ENCODE peak calls at places on chromosomes 12 and 14, in five cellular contexts. One of them, this sample, is unnamed.

GRCh38 chr12:67818379-67819001 is 169.9 kb downstream of the DYRK2 start:
- DNase-seq in K562: no peak
- DNase-seq in H1: no peak
- DNase-seq in HepG2: no peak
- DNase-seq in GM12892: no peak
- DNase-seq in this sample: no peak

GRCh38 chr12:27462851-27463250 is 16.3 kb downstream of the SMCO2 start:
- DNase-seq in K562: no peak
- DNase-seq in H1: no peak
- DNase-seq in HepG2: no peak
- DNase-seq in GM12892: no peak
- DNase-seq in this sample: no peak

GRCh38 chr12:78887008-78887407 is 22.4 kb downstream of the SYT1 start:
- DNase-seq in K562: no peak
- DNase-seq in H1: no peak
- DNase-seq in HepG2: peak
- DNase-seq in GM12892: no peak
- DNase-seq in this sample: no peak

GRCh38 chr12:7219599-7220243 is 30.2 kb downstream of the PEX5 start:
- DNase-seq in K562: peak
- DNase-seq in H1: peak
- DNase-seq in HepG2: peak
- DNase-seq in GM12892: no peak
- DNase-seq in this sample: no peak

GRCh38 chr12:104218935-104219334 is 3.4 kb downstream of the TXNRD1 start:
- DNase-seq in K562: no peak
- DNase-seq in H1: no peak
- DNase-seq in HepG2: no peak
- DNase-seq in GM12892: no peak
- DNase-seq in this sample: no peak

GRCh38 chr12:105431537-105431936 is 101.0 kb downstream of the C12orf75 start:
- DNase-seq in K562: no peak
- DNase-seq in H1: no peak
- DNase-seq in HepG2: no peak
- DNase-seq in GM12892: no peak
- DNase-seq in this sample: no peak

GRCh38 chr12:67792185-67792584 is 143.6 kb downstream of the DYRK2 start:
- DNase-seq in K562: no peak
- DNase-seq in H1: peak
- DNase-seq in HepG2: no peak
- DNase-seq in GM12892: no peak
- DNase-seq in this sample: no peak

GRCh38 chr12:53298154-53298553 is 1.3 kb upstream of the MYG1 start:
- DNase-seq in K562: no peak
- DNase-seq in H1: no peak
- DNase-seq in HepG2: no peak
- DNase-seq in GM12892: no peak
- DNase-seq in this sample: no peak

GRCh38 chr12:124613151-124613585 is 45.8 kb upstream of the NCOR2 start:
- DNase-seq in K562: no peak
- DNase-seq in H1: no peak
- DNase-seq in HepG2: no peak
- DNase-seq in GM12892: no peak
- DNase-seq in this sample: no peak

GRCh38 chr12:87425942-87426554 is 603.2 kb downstream of the C12orf50 start:
- DNase-seq in K562: no peak
- DNase-seq in H1: no peak
- DNase-seq in HepG2: no peak
- DNase-seq in GM12892: no peak
- DNase-seq in this sample: no peak

GRCh38 chr14:37062191-37062803 is 110.1 kb downstream of the SLC25A21 start:
- DNase-seq in K562: no peak
- DNase-seq in H1: no peak
- DNase-seq in HepG2: no peak
- DNase-seq in GM12892: no peak
- DNase-seq in this sample: no peak

GRCh38 chr14:28603606-28604005 is 163.0 kb upstream of the FOXG1 start:
- DNase-seq in K562: no peak
- DNase-seq in H1: no peak
- DNase-seq in HepG2: no peak
- DNase-seq in GM12892: no peak
- DNase-seq in this sample: no peak

GRCh38 chr12:65892905-65893304 is 68.6 kb downstream of the HMGA2 start:
- DNase-seq in K562: no peak
- DNase-seq in H1: no peak
- DNase-seq in HepG2: no peak
- DNase-seq in GM12892: no peak
- DNase-seq in this sample: no peak

GRCh38 chr12:55073043-55074022 is 52.9 kb upstream of the OR9K2 start:
- DNase-seq in K562: peak
- DNase-seq in H1: peak
- DNase-seq in HepG2: peak
- DNase-seq in GM12892: no peak
- DNase-seq in this sample: no peak

DNA sequence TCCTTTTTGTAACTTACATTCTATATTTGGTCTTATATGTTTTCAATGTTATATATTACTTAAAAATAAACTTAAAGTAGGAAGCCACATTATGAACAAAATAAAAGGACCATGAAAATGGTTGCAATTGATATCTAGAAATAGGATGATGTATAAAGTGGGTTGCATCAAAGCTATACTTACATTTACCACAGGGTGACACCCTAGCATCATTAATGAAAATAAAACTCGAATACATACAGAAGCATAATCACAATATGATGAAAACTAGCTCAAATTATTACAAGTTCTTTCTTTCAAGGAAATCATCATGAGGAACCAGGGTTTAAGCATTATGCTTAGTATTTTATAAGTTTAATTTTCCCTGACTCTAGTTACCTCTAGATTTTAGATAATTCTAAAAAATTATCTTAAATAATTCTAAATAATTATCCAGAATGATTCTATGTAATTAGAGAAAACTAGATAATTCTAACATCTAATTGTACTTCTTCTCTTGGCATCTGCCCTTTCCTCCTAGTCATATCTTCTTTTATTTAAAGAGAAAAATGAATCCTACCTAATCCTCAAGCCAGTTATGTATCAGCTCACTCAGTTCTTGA is 31.2 kb downstream of the TAS2R7 start:
- DNase-seq in K562: peak
- DNase-seq in H1: no peak
- DNase-seq in HepG2: peak
- DNase-seq in GM12892: no peak
- DNase-seq in this sample: no peak
- TF ChIP-seq TAF1 in K562: no peak
- TF ChIP-seq TAF1 in H1: no peak
- TF ChIP-seq TAF1 in HepG2: no peak
- TF ChIP-seq TAF1 in GM12892: no peak
- TF ChIP-seq TAF1 in this sample: no peak

GRCh38 chr12:112198120-112198733 is 72.9 kb downstream of the TRAFD1 start:
- DNase-seq in K562: peak
- DNase-seq in H1: peak
- DNase-seq in HepG2: peak
- DNase-seq in GM12892: peak
- DNase-seq in this sample: peak
- TF ChIP-seq POLR2AphosphoS5 in K562: no peak
- TF ChIP-seq POLR2AphosphoS5 in H1: no peak
- TF ChIP-seq POLR2AphosphoS5 in HepG2: no peak
- TF ChIP-seq POLR2AphosphoS5 in GM12892: no peak
- TF ChIP-seq POLR2AphosphoS5 in this sample: no peak

GRCh38 chr12:62955678-62956077 is 20.7 kb upstream of the PPM1H start:
- DNase-seq in K562: no peak
- DNase-seq in H1: no peak
- DNase-seq in HepG2: peak
- DNase-seq in GM12892: no peak
- DNase-seq in this sample: no peak

GRCh38 chr12:62959745-62960144 is 24.8 kb upstream of the PPM1H start:
- DNase-seq in K562: no peak
- DNase-seq in H1: no peak
- DNase-seq in HepG2: no peak
- DNase-seq in GM12892: no peak
- DNase-seq in this sample: no peak

DNA sequence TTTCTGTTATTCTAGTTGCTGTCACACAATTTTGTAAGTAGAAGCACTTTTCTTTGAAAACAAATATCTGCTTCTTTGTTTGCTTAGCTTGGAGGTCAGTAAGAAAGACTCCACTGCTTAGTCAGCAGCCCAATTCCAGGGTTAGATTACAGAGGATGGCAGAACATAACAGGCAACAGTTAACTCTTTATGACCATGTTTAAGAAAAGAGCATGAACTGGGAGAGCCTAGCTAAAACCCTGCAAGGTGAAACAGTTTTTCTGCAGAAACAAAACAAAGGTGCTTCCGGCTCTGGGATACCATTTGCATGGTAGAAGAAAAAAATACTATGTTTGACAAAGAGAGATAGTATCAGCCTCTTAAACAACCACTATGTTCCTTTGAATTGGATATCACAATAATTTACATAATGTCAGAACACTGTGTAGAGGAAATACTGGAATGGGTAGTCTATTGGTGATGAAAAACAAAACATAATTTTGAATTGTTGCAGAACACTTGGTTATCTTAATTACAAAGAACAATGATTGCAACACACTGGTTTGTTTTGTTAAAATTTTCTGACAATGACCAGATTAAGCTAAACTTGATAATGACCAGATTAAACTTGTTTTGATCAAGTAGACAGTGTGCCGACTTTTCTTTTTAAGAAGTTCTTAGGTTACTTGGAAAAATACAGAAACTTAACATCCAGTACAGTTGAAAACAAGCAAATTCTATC is 22.4 kb upstream of the PPM1H start:
- DNase-seq in K562: peak
- DNase-seq in H1: no peak
- DNase-seq in HepG2: peak
- DNase-seq in GM12892: no peak
- DNase-seq in this sample: no peak
- TF ChIP-seq TAF1 in K562: no peak
- TF ChIP-seq TAF1 in H1: no peak
- TF ChIP-seq TAF1 in HepG2: no peak
- TF ChIP-seq TAF1 in GM12892: no peak
- TF ChIP-seq TAF1 in this sample: no peak

DNA sequence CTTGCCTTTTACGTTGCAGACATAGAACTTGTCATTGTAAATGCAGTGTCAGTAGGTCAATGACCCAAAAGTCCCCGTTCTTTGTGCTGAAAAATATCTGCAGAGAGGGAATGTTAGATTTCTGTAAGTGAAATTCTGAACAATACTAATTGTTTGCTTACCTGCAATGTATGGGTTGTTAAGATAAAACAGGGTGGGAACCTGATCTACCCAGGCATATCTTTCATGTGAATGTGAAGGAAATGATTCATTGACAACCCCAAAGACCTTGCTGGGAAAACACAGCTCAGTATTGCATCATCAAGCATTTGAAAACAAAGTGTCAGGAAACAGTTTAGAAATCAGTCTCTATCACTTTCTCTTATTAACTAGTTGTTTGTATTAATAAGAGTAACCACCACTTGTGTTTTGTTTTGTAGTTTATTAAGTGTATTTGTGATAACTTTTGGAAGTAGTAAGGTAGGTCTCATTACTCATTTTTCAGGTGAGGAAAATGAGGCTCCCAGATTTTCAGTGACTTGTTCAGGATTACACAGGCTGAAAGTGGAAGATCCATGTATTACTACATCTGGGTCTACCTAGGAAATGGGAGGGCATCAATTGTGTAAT is 57.9 kb upstream of the SLC38A2 start:
- DNase-seq in K562: peak
- DNase-seq in H1: no peak
- DNase-seq in HepG2: peak
- DNase-seq in GM12892: no peak
- DNase-seq in this sample: no peak
- TF ChIP-seq POLR2AphosphoS5 in K562: no peak
- TF ChIP-seq POLR2AphosphoS5 in H1: no peak
- TF ChIP-seq POLR2AphosphoS5 in HepG2: no peak
- TF ChIP-seq POLR2AphosphoS5 in GM12892: no peak
- TF ChIP-seq POLR2AphosphoS5 in this sample: no peak

This sample was measured in GM12891.